ENCODE peak calls at places on chromosomes 3 and 15, in eight cellular contexts. Z is Peyer's patch, N is ovary, S is endothelial cell of umbilical vein, O is body of pancreas, I is lower leg skin, K is heart left ventricle, C is breast epithelium. B is an unnamed sample.

GRCh38 chr3:129119365-129120100 is 2.1 kb downstream of the RAB43 start:
- DNase-seq in C (no peak), K (no peak), O (peak; percentile 60), Z (peak; percentile 73), I (no peak), S (peak; percentile 31), N (peak; percentile 46), B (no peak)

GRCh38 chr3:61730058-61730457 is 168.7 kb downstream of the PTPRG start:
- DNase-seq in O (no peak), N (no peak), S (no peak), K (peak; percentile 10), Z (no peak), I (no peak), C (no peak), B (no peak)

GRCh38 chr3:15307580-15307979 is 24.8 kb downstream of the SH3BP5 start:
- DNase-seq in S (no peak), Z (no peak), I (peak; percentile 75), O (no peak), K (no peak), N (no peak), C (no peak), B (peak; percentile 20)

GRCh38 chr3:182959474-182960350 is 20.6 kb downstream of the DCUN1D1 start:
- DNase-seq in K (no peak), I (no peak), C (no peak), N (no peak), S (peak; percentile 18), O (no peak), Z (no peak), B (no peak)

GRCh38 chr3:27326949-27327582 is 42.1 kb downstream of the NEK10 start:
- DNase-seq in O (no peak), K (no peak), I (no peak), Z (no peak), C (no peak), N (no peak), S (no peak), B (no peak)

GRCh38 chr3:102024270-102024904 is 175.1 kb downstream of the NFKBIZ start:
- DNase-seq in N (no peak), C (no peak), O (no peak), Z (no peak), I (no peak), K (no peak), S (no peak), B (no peak)

GRCh38 chr3:184562875-184563568 is 1.4 kb downstream of the EPHB3 start:
- DNase-seq in N (peak; percentile 59), C (no peak), I (no peak), S (no peak), K (no peak), Z (peak; percentile 61), O (peak; percentile 59), B (no peak)

GRCh38 chr3:11276901-11277300 is 4.7 kb downstream of the ATG7 start:
- DNase-seq in C (no peak), I (no peak), O (no peak), S (no peak), K (no peak), N (no peak), Z (no peak), B (no peak)

GRCh38 chr15:68559342-68560310 is 19.2 kb upstream of the CORO2B start:
- DNase-seq in C (peak; percentile 75), S (peak; percentile 78), N (peak; percentile 90), I (peak; percentile 94), K (peak; percentile 79), O (peak; percentile 70), Z (peak; percentile 85), B (peak; percentile 96)

GRCh38 chr3:143329567-143330164 is 210.1 kb downstream of the CHST2 start:
- DNase-seq in I (no peak), C (no peak), S (peak; percentile 62), O (no peak), K (no peak), Z (no peak), N (no peak), B (no peak)

GRCh38 chr15:28128036-28128435 is 28.9 kb upstream of the OCA2 start:
- DNase-seq in N (no peak), K (peak; percentile 65), S (no peak), C (no peak), I (no peak), O (no peak), Z (peak; percentile 39), B (peak; percentile 51)

GRCh38 chr3:9100132-9100894 is 137.0 kb upstream of the RAD18 start:
- DNase-seq in C (no peak), N (no peak), S (no peak), K (no peak), Z (no peak), I (peak; percentile 20), O (no peak), B (no peak)

GRCh38 chr15:77402740-77403379 is 17.0 kb downstream of the PEAK1 start:
- DNase-seq in Z (no peak), N (no peak), S (peak; percentile 45), I (no peak), K (no peak), O (no peak), C (no peak), B (no peak)

GRCh38 chr3:27910456-27910855 is 188.3 kb upstream of the EOMES start:
- DNase-seq in K (peak; percentile 15), O (no peak), Z (no peak), I (no peak), C (no peak), S (no peak), N (no peak), B (no peak)

GRCh38 chr3:134527037-134527436 is 41.2 kb downstream of the CEP63 start:
- DNase-seq in O (no peak), Z (no peak), I (no peak), S (no peak), N (no peak), C (no peak), K (no peak), B (peak; percentile 43)

GRCh38 chr3:117346878-117347277 is 637.3 kb downstream of the TUSC7 start:
- DNase-seq in O (no peak), N (no peak), S (peak; percentile 74), C (no peak), K (no peak), I (no peak), Z (no peak), B (no peak)

GRCh38 chr15:32843211-32843907 is 125.6 kb downstream of the GREM1 start:
- DNase-seq in S (no peak), Z (no peak), K (no peak), N (no peak), C (no peak), I (no peak), O (no peak), B (no peak)

GRCh38 chr3:194135516-194135805 is 487 bp upstream of the HES1 start:
- DNase-seq in O (no peak), I (no peak), S (no peak), N (no peak), K (no peak), C (no peak), Z (no peak), B (no peak)

GRCh38 chr15:96337354-96337990 is 7.0 kb downstream of the NR2F2 start:
- DNase-seq in N (no peak), Z (no peak), C (no peak), K (no peak), O (no peak), S (peak; percentile 6), I (no peak), B (no peak)

GRCh38 chr15:96335429-96335807 is 4.9 kb downstream of the NR2F2 start:
- DNase-seq in S (peak; percentile 40), N (no peak), C (no peak), I (no peak), K (no peak), O (no peak), Z (no peak), B (no peak)

GRCh38 chr15:96336045-96336642 is 5.6 kb downstream of the NR2F2 start:
- DNase-seq in Z (no peak), C (no peak), S (peak; percentile 34), I (no peak), N (no peak), O (no peak), K (no peak), B (no peak)

GRCh38 chr15:96337991-96338771 is 7.7 kb downstream of the NR2F2 start:
- DNase-seq in N (no peak), C (no peak), Z (no peak), K (no peak), I (no peak), O (no peak), S (peak; percentile 38), B (no peak)

GRCh38 chr15:96336643-96337353 is 6.3 kb downstream of the NR2F2 start:
- DNase-seq in S (peak; percentile 62), O (no peak), K (no peak), N (no peak), I (peak; percentile 81), Z (no peak), C (peak; percentile 60), B (no peak)
- TF ChIP-seq POLR2A in S (peak; percentile 62), O (no peak), K (no peak), N (no peak), I (no peak), Z (no peak), C (no peak), B (no peak)

DNA sequence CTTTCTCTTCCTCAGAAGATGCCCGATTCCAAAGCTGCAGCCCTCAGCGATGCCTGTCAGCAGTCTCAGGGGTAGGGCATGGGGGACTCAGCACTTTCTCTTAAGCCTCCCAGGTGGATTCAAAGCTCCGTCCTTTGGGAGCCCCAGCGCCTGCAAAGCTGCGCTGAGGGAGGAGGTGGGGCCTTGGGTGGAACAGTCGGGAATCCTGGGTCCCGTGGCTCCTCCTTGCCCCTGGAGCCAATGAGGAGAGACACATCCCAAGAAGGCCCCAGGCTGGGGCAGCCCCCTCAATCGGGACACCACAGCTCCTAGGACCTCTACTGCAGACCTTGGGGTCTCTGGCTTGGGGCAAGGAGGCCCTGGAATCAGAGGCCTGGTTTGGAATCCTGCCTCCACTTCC is 227.5 kb upstream of the IGF1R start:
- DNase-seq in C (no peak), S (no peak), I (no peak), K (no peak), Z (no peak), N (no peak), O (no peak), B (no peak)
- H3K4me3 ChIP-seq in C (peak overlapping the region; percentile 2), S (no peak overlapping the region), I (no peak overlapping the region), K (peak overlapping the region; percentile 9), Z (no peak overlapping the region), N (peak overlapping the region; percentile 4), O (no peak overlapping the region), B (no peak overlapping the region)

DNA sequence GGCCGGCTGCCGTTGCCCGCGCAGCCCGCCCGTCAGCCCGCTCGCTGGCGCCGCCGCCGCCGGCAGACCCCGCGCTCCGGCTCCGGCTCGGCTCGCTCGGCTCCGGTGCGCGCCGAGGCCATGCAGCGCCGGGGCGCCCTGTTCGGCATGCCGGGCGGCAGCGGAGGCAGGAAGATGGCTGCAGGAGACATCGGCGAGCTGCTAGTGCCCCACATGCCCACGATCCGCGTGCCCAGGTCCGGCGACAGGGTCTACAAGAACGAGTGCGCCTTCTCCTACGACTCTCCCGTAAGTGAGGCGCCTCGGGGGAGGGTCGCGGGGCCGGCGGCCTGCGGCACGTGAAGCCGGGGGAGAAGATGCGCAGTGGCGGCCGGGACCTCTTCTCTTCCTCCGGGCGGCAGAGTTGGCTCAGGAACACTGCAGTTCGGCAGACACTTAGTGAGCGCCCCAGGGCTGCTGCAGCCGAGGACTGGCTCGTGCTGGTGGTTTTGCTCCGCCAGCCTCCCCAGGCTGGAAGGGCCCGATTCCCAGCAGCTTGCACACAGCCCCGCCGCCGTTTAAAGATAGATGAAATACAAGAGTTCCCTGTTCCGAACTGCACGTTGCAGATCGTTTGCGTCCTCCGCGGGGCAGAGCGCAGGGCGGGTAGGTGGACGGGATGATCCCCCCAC is 401 bp downstream of the USP13 start:
- DNase-seq in C (peak; percentile 66), I (peak; percentile 95), S (peak; percentile 80), N (peak; percentile 80), O (peak; percentile 73), K (peak; percentile 77), Z (peak; percentile 73), B (peak; percentile 88)
- TF ChIP-seq POLR2A in C (no peak), I (no peak), S (no peak), N (peak; percentile 17), O (peak; percentile 22), K (no peak), Z (no peak), B (no peak)

GRCh38 chr3:195441051-195441450 is 1.8 kb downstream of the ACAP2 start:
- DNase-seq in C (no peak), I (no peak), S (no peak), K (no peak), O (no peak), N (no peak), Z (no peak), B (no peak)
- H3K4me3 ChIP-seq in C (peak overlapping the region; percentile 82), I (no peak overlapping the region), S (no peak overlapping the region), K (no peak overlapping the region), O (no peak overlapping the region), N (no peak overlapping the region), Z (peak overlapping the region; percentile 91), B (peak overlapping the region; percentile 70)

B was measured in upper lobe of left lung.